ENCODE peak calls at places on chromosomes 13 and 19, in eight cellular contexts. I, H, W, S, Y, E, M and X are unnamed samples.

GRCh38 chr13:68851026-68851425 is 1256.6 kb upstream of the ATXN8OS start:
- DNase-seq in M (no peak), H (no peak), I (no peak), S (no peak), Y (peak; percentile 30), E (no peak), W (no peak), X (no peak)

GRCh38 chr13:31885994-31886393 is 145.6 kb upstream of the FRY start:
- DNase-seq in Y (no peak), H (no peak), M (no peak), I (no peak), S (no peak), W (no peak), E (no peak), X (no peak)

GRCh38 chr13:37889811-37890210 is 20.2 kb upstream of the TRPC4 start:
- DNase-seq in M (no peak), W (no peak), S (no peak), I (no peak), Y (no peak), E (no peak), H (no peak), X (no peak)

GRCh38 chr19:55041627-55042343 is 3.7 kb upstream of the GP6 start:
- DNase-seq in S (no peak), Y (no peak), W (peak; percentile 35), H (no peak), E (no peak), I (no peak), M (no peak), X (peak; percentile 52)

GRCh38 chr13:41059466-41059865 is 1.8 kb upstream of the WBP4 start:
- DNase-seq in W (no peak), S (no peak), I (peak; percentile 78), E (no peak), Y (no peak), H (no peak), M (peak; percentile 7), X (no peak)

GRCh38 chr19:7888145-7888825 is at the start of gene LRRC8E:
- DNase-seq in I (no peak), E (no peak), M (peak; percentile 82), Y (no peak), S (no peak), H (no peak), W (peak; percentile 60), X (peak; percentile 66)

GRCh38 chr19:53772943-53773342 is 51.2 kb downstream of the NLRP12 start:
- DNase-seq in I (peak; percentile 74), S (no peak), E (peak; percentile 56), W (peak; percentile 41), Y (peak; percentile 14), H (no peak), M (peak; percentile 67), X (no peak)

GRCh38 chr13:114101325-114101821 is 31.1 kb downstream of the RASA3 start:
- DNase-seq in H (peak; percentile 73), W (peak; percentile 11), M (peak; percentile 46), Y (no peak), S (no peak), E (no peak), I (no peak), X (no peak)

GRCh38 chr13:107157272-107157671 is 589.3 kb upstream of the ARGLU1 start:
- DNase-seq in M (no peak), E (no peak), H (no peak), I (no peak), Y (no peak), W (no peak), S (no peak), X (no peak)

GRCh38 chr13:61414136-61414535 is 1.5 kb downstream of the PCDH20 start:
- DNase-seq in Y (no peak), I (no peak), M (no peak), W (no peak), E (no peak), H (no peak), S (no peak), X (no peak)

GRCh38 chr19:56120371-56121179 is 520 bp downstream of the ZNF787 start:
- DNase-seq in S (peak; percentile 77), H (peak; percentile 83), W (peak; percentile 85), Y (no peak), E (peak; percentile 90), M (peak; percentile 97), I (peak; percentile 50), X (peak; percentile 88)

GRCh38 chr13:73492811-73493210 is 434.0 kb downstream of the KLF5 start:
- DNase-seq in M (no peak), H (no peak), Y (peak; percentile 1), S (no peak), I (no peak), E (no peak), W (no peak), X (no peak)

GRCh38 chr19:19064098-19064722 is 416 bp downstream of the SLC25A42 start:
- DNase-seq in W (no peak), Y (no peak), I (no peak), H (no peak), M (no peak), E (no peak), S (no peak), X (no peak)

GRCh38 chr19:15091918-15092753 is 10.1 kb downstream of the OR1I1 start:
- DNase-seq in S (no peak), Y (peak; percentile 31), M (peak; percentile 67), E (peak; percentile 65), W (no peak), I (peak; percentile 47), H (no peak), X (peak; percentile 54)

GRCh38 chr19:47445527-47445926 is 26.2 kb downstream of the SLC8A2 start:
- DNase-seq in W (no peak), S (no peak), Y (no peak), E (no peak), H (no peak), M (no peak), I (no peak), X (no peak)

GRCh38 chr13:114115191-114115671 is 17.2 kb downstream of the RASA3 start:
- DNase-seq in I (no peak), M (peak; percentile 65), H (peak; percentile 69), W (peak; percentile 40), E (no peak), Y (no peak), S (no peak), X (peak; percentile 53)

GRCh38 chr13:99648905-99649304 is 147.6 kb downstream of the TM9SF2 start:
- DNase-seq in W (no peak), M (no peak), E (no peak), S (no peak), H (no peak), Y (no peak), I (no peak), X (no peak)

GRCh38 chr13:110583178-110583865 is 21.8 kb upstream of the RAB20 start:
- DNase-seq in H (no peak), W (no peak), E (no peak), Y (no peak), S (no peak), I (no peak), M (no peak), X (no peak)

GRCh38 chr13:33616130-33616529 is 201.8 kb upstream of the RFC3 start:
- DNase-seq in E (no peak), H (no peak), I (no peak), M (no peak), Y (no peak), S (no peak), W (no peak), X (no peak)

GRCh38 chr19:14528419-14529253 is 758 bp upstream of the TECR start:
- DNase-seq in E (no peak), W (no peak), Y (no peak), M (no peak), H (peak; percentile 68), I (no peak), S (no peak), X (no peak)

GRCh38 chr13:99033814-99034213 is 56.0 kb upstream of the DOCK9 start:
- DNase-seq in H (no peak), I (peak; percentile 83), S (no peak), M (peak; percentile 47), W (no peak), Y (no peak), E (no peak), X (no peak)

GRCh38 chr19:29450306-29450705 is 75.5 kb upstream of the VSTM2B start:
- DNase-seq in Y (no peak), S (no peak), M (no peak), H (no peak), W (no peak), E (peak; percentile 7), I (no peak), X (no peak)

GRCh38 chr13:86085890-86086289 is 286.7 kb upstream of the SLITRK6 start:
- DNase-seq in Y (no peak), S (no peak), H (no peak), W (no peak), E (no peak), I (no peak), M (no peak), X (no peak)

GRCh38 chr13:35979378-35979911 is 151.7 kb downstream of the DCLK1 start:
- DNase-seq in H (peak; percentile 89), I (peak; percentile 76), Y (peak; percentile 81), W (no peak), S (peak; percentile 8), M (peak; percentile 85), E (no peak), X (no peak)

GRCh38 chr19:43675269-43675879 is 5.4 kb upstream of the PLAUR start:
- DNase-seq in E (no peak), S (no peak), W (no peak), M (peak; percentile 27), H (no peak), Y (no peak), I (no peak), X (peak; percentile 34)

GRCh38 chr19:10317045-10317856 is 1.4 kb upstream of the FDX2 start:
- DNase-seq in E (no peak), S (no peak), Y (no peak), H (no peak), I (no peak), M (no peak), W (no peak), X (no peak)

GRCh38 chr19:15264061-15264932 is 32.0 kb upstream of the EPHX3 start:
- DNase-seq in Y (no peak), E (peak; percentile 82), W (peak; percentile 77), M (peak; percentile 72), S (peak; percentile 80), H (peak; percentile 87), I (peak; percentile 49), X (peak; percentile 85)

GRCh38 chr19:12847159-12848139 is 9.1 kb downstream of the MAST1 start:
- DNase-seq in Y (no peak), W (peak; percentile 84), H (peak; percentile 84), S (peak; percentile 89), I (peak; percentile 58), M (peak; percentile 96), E (peak; percentile 97), X (peak; percentile 94)